ENCODE peak calls at places on chromosomes 6 and 20, in six cellular contexts. T is neural progenitor cell; D is cardiac fibroblast; F is NCI-H187 treated with DMSO at 0.1 percent for 48 hours; C is stimulated activated CD4-positive, alpha-beta T cell treated with anti-CD3 and anti-CD28 coated beads, Interleukin-2, amount 100 ng/mL, for 48 hours; P is KG1. U is an unnamed sample.

GRCh38 chr20:25195962-25196700 is 619 bp downstream of the ENTPD6 start:
- DNase-seq in T (peak; percentile 66), D (peak; percentile 17), F (no peak), C (peak; percentile 24), P (no peak), U (no peak)

GRCh38 chr6:18352842-18353241 is 34.3 kb upstream of the RNF144B start:
- DNase-seq in T (no peak), D (no peak), F (no peak), C (no peak), P (no peak), U (no peak)

GRCh38 chr6:4486543-4487319 is 289.5 kb upstream of the CDYL start:
- DNase-seq in T (no peak), D (no peak), F (no peak), C (no peak), P (no peak), U (no peak)

GRCh38 chr6:31350551-31350950 is 6.4 kb downstream of the HLA-B start:
- DNase-seq in T (no peak), D (no peak), F (no peak), C (no peak), P (no peak), U (no peak)

GRCh38 chr6:150347845-150348244 is 21.0 kb upstream of the IYD start:
- DNase-seq in T (no peak), D (no peak), F (no peak), C (no peak), P (no peak), U (no peak)

GRCh38 chr6:16273266-16273665 is 34.9 kb downstream of the GMPR start:
- DNase-seq in T (no peak), D (peak; percentile 33), F (no peak), C (no peak), P (no peak), U (no peak)

GRCh38 chr20:61857414-61857775 is 208.3 kb downstream of the TAF4 start:
- DNase-seq in T (no peak), D (no peak), F (no peak), C (no peak), P (no peak), U (no peak)

GRCh38 chr6:130076512-130076911 is 58.1 kb downstream of the L3MBTL3 start:
- DNase-seq in T (no peak), D (peak; percentile 15), F (no peak), C (no peak), P (no peak), U (no peak)

GRCh38 chr6:144908004-144908403 is 622.9 kb downstream of the UTRN start:
- DNase-seq in T (no peak), D (no peak), F (no peak), C (no peak), P (no peak), U (no peak)

U was measured in GM18507.